ENCODE peak calls at places on chromosomes 12 and 14, in nine cellular contexts. One of them, this sample, is unnamed.
A peak's percentile ranks its signal among the peaks of the same experiment; 100 is the strongest.

GRCh38 chr14:99566390-99567354 is 37.3 kb downstream of the CCDC85C start:
- DNase-seq in mesendoderm: no peak
- DNase-seq in neural progenitor cell: no peak
- DNase-seq in left ventricle myocardium inferior: no peak
- DNase-seq in heart left ventricle: no peak
- DNase-seq in MM.1S: no peak
- DNase-seq in SK-N-SH: no peak
- DNase-seq in stomach: no peak
- DNase-seq in lower lobe of right lung: no peak
- DNase-seq in this sample: no peak

GRCh38 chr14:70052990-70053389 is 135.8 kb downstream of the SLC8A3 start:
- DNase-seq in mesendoderm: peak; percentile 49
- DNase-seq in neural progenitor cell: peak; percentile 86
- DNase-seq in left ventricle myocardium inferior: no peak
- DNase-seq in heart left ventricle: no peak
- DNase-seq in MM.1S: peak; percentile 33
- DNase-seq in SK-N-SH: no peak
- DNase-seq in stomach: no peak
- DNase-seq in lower lobe of right lung: no peak
- DNase-seq in this sample: peak; percentile 39

GRCh38 chr12:49327368-49327767 is 4.3 kb downstream of the TROAP start:
- DNase-seq in mesendoderm: no peak
- DNase-seq in neural progenitor cell: no peak
- DNase-seq in left ventricle myocardium inferior: no peak
- DNase-seq in heart left ventricle: no peak
- DNase-seq in MM.1S: no peak
- DNase-seq in SK-N-SH: no peak
- DNase-seq in stomach: no peak
- DNase-seq in lower lobe of right lung: no peak
- DNase-seq in this sample: no peak

GRCh38 chr12:2294651-2295475 is 242.1 kb downstream of the CACNA1C start:
- DNase-seq in mesendoderm: no peak
- DNase-seq in neural progenitor cell: no peak
- DNase-seq in left ventricle myocardium inferior: no peak
- DNase-seq in heart left ventricle: no peak
- DNase-seq in MM.1S: no peak
- DNase-seq in SK-N-SH: no peak
- DNase-seq in stomach: no peak
- DNase-seq in lower lobe of right lung: peak; percentile 83
- DNase-seq in this sample: no peak

GRCh38 chr12:39605996-39606395 is 13.6 kb downstream of the ABCD2 start:
- DNase-seq in mesendoderm: peak; percentile 62
- DNase-seq in neural progenitor cell: no peak
- DNase-seq in left ventricle myocardium inferior: no peak
- DNase-seq in heart left ventricle: no peak
- DNase-seq in MM.1S: no peak
- DNase-seq in SK-N-SH: no peak
- DNase-seq in stomach: no peak
- DNase-seq in lower lobe of right lung: no peak
- DNase-seq in this sample: peak; percentile 12

GRCh38 chr12:67827820-67828383 is 161.3 kb upstream of the IFNG-AS1 start:
- DNase-seq in mesendoderm: peak; percentile 78
- DNase-seq in neural progenitor cell: no peak
- DNase-seq in left ventricle myocardium inferior: no peak
- DNase-seq in heart left ventricle: peak; percentile 31
- DNase-seq in MM.1S: no peak
- DNase-seq in SK-N-SH: peak; percentile 14
- DNase-seq in stomach: no peak
- DNase-seq in lower lobe of right lung: no peak
- DNase-seq in this sample: peak; percentile 29

GRCh38 chr12:54232790-54233189 is 44.0 kb upstream of the SMUG1 start:
- DNase-seq in mesendoderm: peak; percentile 68
- DNase-seq in neural progenitor cell: no peak
- DNase-seq in left ventricle myocardium inferior: no peak
- DNase-seq in heart left ventricle: no peak
- DNase-seq in MM.1S: no peak
- DNase-seq in SK-N-SH: no peak
- DNase-seq in stomach: no peak
- DNase-seq in lower lobe of right lung: no peak
- DNase-seq in this sample: no peak

GRCh38 chr14:103719766-103720165 is 4.2 kb downstream of the ZFYVE21 start:
- DNase-seq in mesendoderm: no peak
- DNase-seq in neural progenitor cell: no peak
- DNase-seq in left ventricle myocardium inferior: no peak
- DNase-seq in heart left ventricle: no peak
- DNase-seq in MM.1S: no peak
- DNase-seq in SK-N-SH: no peak
- DNase-seq in stomach: no peak
- DNase-seq in lower lobe of right lung: no peak
- DNase-seq in this sample: peak; percentile 44

GRCh38 chr12:76201758-76202157 is 117.3 kb upstream of the NAP1L1 start:
- DNase-seq in mesendoderm: no peak
- DNase-seq in neural progenitor cell: no peak
- DNase-seq in left ventricle myocardium inferior: no peak
- DNase-seq in heart left ventricle: no peak
- DNase-seq in MM.1S: no peak
- DNase-seq in SK-N-SH: no peak
- DNase-seq in stomach: no peak
- DNase-seq in lower lobe of right lung: no peak
- DNase-seq in this sample: peak; percentile 12

DNA sequence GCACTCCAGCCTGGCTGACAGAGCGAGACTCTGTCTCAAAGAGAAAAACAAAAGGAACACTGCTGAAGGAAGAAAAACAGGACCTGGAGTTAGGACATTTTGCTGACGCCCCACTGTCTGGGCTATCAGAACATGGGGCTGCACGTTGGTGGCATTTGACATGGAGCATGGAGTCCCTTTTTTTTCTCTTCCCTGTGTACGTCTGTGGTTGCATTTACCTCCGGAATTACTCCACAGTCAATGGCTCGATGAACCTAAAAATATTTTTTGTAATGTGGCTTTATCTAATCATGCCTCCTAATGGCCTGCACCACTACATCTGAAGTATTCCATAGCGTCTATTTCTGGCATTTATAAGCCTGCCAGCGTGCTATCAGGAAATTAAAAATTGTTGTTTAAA is 30.7 kb downstream of the TESC start:
- DNase-seq in mesendoderm: no peak
- DNase-seq in neural progenitor cell: no peak
- DNase-seq in left ventricle myocardium inferior: no peak
- DNase-seq in heart left ventricle: no peak
- DNase-seq in MM.1S: no peak
- DNase-seq in SK-N-SH: no peak
- DNase-seq in stomach: no peak
- DNase-seq in lower lobe of right lung: no peak
- DNase-seq in this sample: no peak
- H3K27ac ChIP-seq in mesendoderm: no peak overlapping the region
- H3K27ac ChIP-seq in neural progenitor cell: no peak overlapping the region
- H3K27ac ChIP-seq in left ventricle myocardium inferior: peak overlapping the region; percentile 85
- H3K27ac ChIP-seq in heart left ventricle: peak overlapping the region; percentile 46
- H3K27ac ChIP-seq in MM.1S: no peak overlapping the region
- H3K27ac ChIP-seq in SK-N-SH: no peak overlapping the region
- H3K27ac ChIP-seq in stomach: no peak overlapping the region
- H3K27ac ChIP-seq in lower lobe of right lung: no peak overlapping the region
- H3K27ac ChIP-seq in this sample: no peak overlapping the region

GRCh38 chr14:67618617-67619063 is 1.1 kb upstream of the ARG2 start:
- DNase-seq in mesendoderm: peak; percentile 86
- DNase-seq in neural progenitor cell: peak; percentile 62
- DNase-seq in left ventricle myocardium inferior: no peak
- DNase-seq in heart left ventricle: no peak
- DNase-seq in MM.1S: peak; percentile 56
- DNase-seq in SK-N-SH: peak; percentile 67
- DNase-seq in stomach: no peak
- DNase-seq in lower lobe of right lung: no peak
- DNase-seq in this sample: no peak
- H3K27ac ChIP-seq in mesendoderm: no peak overlapping the region
- H3K27ac ChIP-seq in neural progenitor cell: no peak overlapping the region
- H3K27ac ChIP-seq in left ventricle myocardium inferior: peak overlapping the region; percentile 54
- H3K27ac ChIP-seq in heart left ventricle: no peak overlapping the region
- H3K27ac ChIP-seq in MM.1S: peak overlapping the region; percentile 58
- H3K27ac ChIP-seq in SK-N-SH: peak overlapping the region; percentile 65
- H3K27ac ChIP-seq in stomach: peak overlapping the region; percentile 87
- H3K27ac ChIP-seq in lower lobe of right lung: peak overlapping the region; percentile 70
- H3K27ac ChIP-seq in this sample: no peak overlapping the region

GRCh38 chr12:6279256-6279628 is 31.2 kb upstream of the PLEKHG6 start:
- DNase-seq in mesendoderm: no peak
- DNase-seq in neural progenitor cell: no peak
- DNase-seq in left ventricle myocardium inferior: no peak
- DNase-seq in heart left ventricle: no peak
- DNase-seq in MM.1S: no peak
- DNase-seq in SK-N-SH: no peak
- DNase-seq in stomach: no peak
- DNase-seq in lower lobe of right lung: peak; percentile 38
- DNase-seq in this sample: no peak

GRCh38 chr12:6280053-6280469 is 30.4 kb upstream of the PLEKHG6 start:
- DNase-seq in mesendoderm: peak; percentile 94
- DNase-seq in neural progenitor cell: no peak
- DNase-seq in left ventricle myocardium inferior: no peak
- DNase-seq in heart left ventricle: no peak
- DNase-seq in MM.1S: no peak
- DNase-seq in SK-N-SH: no peak
- DNase-seq in stomach: peak; percentile 67
- DNase-seq in lower lobe of right lung: peak; percentile 70
- DNase-seq in this sample: peak; percentile 60

GRCh38 chr12:6279631-6280030 is 30.9 kb upstream of the PLEKHG6 start:
- DNase-seq in mesendoderm: no peak
- DNase-seq in neural progenitor cell: no peak
- DNase-seq in left ventricle myocardium inferior: no peak
- DNase-seq in heart left ventricle: no peak
- DNase-seq in MM.1S: no peak
- DNase-seq in SK-N-SH: no peak
- DNase-seq in stomach: no peak
- DNase-seq in lower lobe of right lung: peak; percentile 50
- DNase-seq in this sample: no peak

GRCh38 chr12:6281081-6281809 is 29.2 kb upstream of the PLEKHG6 start:
- DNase-seq in mesendoderm: no peak
- DNase-seq in neural progenitor cell: no peak
- DNase-seq in left ventricle myocardium inferior: no peak
- DNase-seq in heart left ventricle: no peak
- DNase-seq in MM.1S: no peak
- DNase-seq in SK-N-SH: no peak
- DNase-seq in stomach: no peak
- DNase-seq in lower lobe of right lung: no peak
- DNase-seq in this sample: no peak

DNA sequence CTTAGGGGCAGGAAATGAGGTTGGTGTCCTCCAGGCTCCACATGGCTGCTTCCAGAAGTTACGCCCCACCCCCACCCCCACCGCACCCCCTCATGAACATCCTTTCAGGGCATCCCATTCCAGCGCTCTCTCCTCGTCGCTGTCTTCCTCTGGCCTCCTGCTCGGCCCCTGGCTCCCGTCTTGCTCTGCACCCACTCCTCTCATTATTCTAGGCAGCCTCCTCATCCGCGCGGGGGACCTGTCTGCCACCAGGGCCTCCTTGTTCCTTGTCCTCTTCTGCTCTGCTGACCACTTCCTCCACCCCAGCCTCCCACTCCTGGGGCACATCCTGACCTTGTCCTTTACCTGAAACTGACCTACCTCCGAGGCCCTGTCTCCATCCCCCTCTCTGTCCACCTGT is 29.8 kb upstream of the PLEKHG6 start:
- DNase-seq in mesendoderm: no peak
- DNase-seq in neural progenitor cell: no peak
- DNase-seq in left ventricle myocardium inferior: no peak
- DNase-seq in heart left ventricle: no peak
- DNase-seq in MM.1S: no peak
- DNase-seq in SK-N-SH: no peak
- DNase-seq in stomach: no peak
- DNase-seq in lower lobe of right lung: peak; percentile 42
- DNase-seq in this sample: no peak
- H3K27ac ChIP-seq in mesendoderm: peak overlapping the region; percentile 11
- H3K27ac ChIP-seq in neural progenitor cell: no peak overlapping the region
- H3K27ac ChIP-seq in left ventricle myocardium inferior: peak overlapping the region; percentile 91
- H3K27ac ChIP-seq in heart left ventricle: no peak overlapping the region
- H3K27ac ChIP-seq in MM.1S: no peak overlapping the region
- H3K27ac ChIP-seq in SK-N-SH: peak overlapping the region; percentile 88
- H3K27ac ChIP-seq in stomach: peak overlapping the region; percentile 96
- H3K27ac ChIP-seq in lower lobe of right lung: peak overlapping the region; percentile 63
- H3K27ac ChIP-seq in this sample: no peak overlapping the region

GRCh38 chr12:111426341-111427185 is 20.8 kb downstream of the SH2B3 start:
- DNase-seq in mesendoderm: no peak
- DNase-seq in neural progenitor cell: no peak
- DNase-seq in left ventricle myocardium inferior: no peak
- DNase-seq in heart left ventricle: peak; percentile 11
- DNase-seq in MM.1S: no peak
- DNase-seq in SK-N-SH: no peak
- DNase-seq in stomach: no peak
- DNase-seq in lower lobe of right lung: no peak
- DNase-seq in this sample: no peak

GRCh38 chr12:111427417-111428074 is 21.8 kb downstream of the SH2B3 start:
- DNase-seq in mesendoderm: no peak
- DNase-seq in neural progenitor cell: no peak
- DNase-seq in left ventricle myocardium inferior: no peak
- DNase-seq in heart left ventricle: peak; percentile 24
- DNase-seq in MM.1S: no peak
- DNase-seq in SK-N-SH: no peak
- DNase-seq in stomach: no peak
- DNase-seq in lower lobe of right lung: no peak
- DNase-seq in this sample: no peak

GRCh38 chr12:111425655-111426054 is 19.9 kb downstream of the SH2B3 start:
- DNase-seq in mesendoderm: no peak
- DNase-seq in neural progenitor cell: no peak
- DNase-seq in left ventricle myocardium inferior: no peak
- DNase-seq in heart left ventricle: peak; percentile 79
- DNase-seq in MM.1S: no peak
- DNase-seq in SK-N-SH: no peak
- DNase-seq in stomach: no peak
- DNase-seq in lower lobe of right lung: no peak
- DNase-seq in this sample: no peak

GRCh38 chr12:111424793-111425251 is 19.1 kb downstream of the SH2B3 start:
- DNase-seq in mesendoderm: peak; percentile 58
- DNase-seq in neural progenitor cell: peak; percentile 53
- DNase-seq in left ventricle myocardium inferior: no peak
- DNase-seq in heart left ventricle: no peak
- DNase-seq in MM.1S: no peak
- DNase-seq in SK-N-SH: no peak
- DNase-seq in stomach: no peak
- DNase-seq in lower lobe of right lung: no peak
- DNase-seq in this sample: no peak

GRCh38 chr12:111424189-111424792 is 18.6 kb downstream of the SH2B3 start:
- DNase-seq in mesendoderm: no peak
- DNase-seq in neural progenitor cell: no peak
- DNase-seq in left ventricle myocardium inferior: no peak
- DNase-seq in heart left ventricle: peak; percentile 67
- DNase-seq in MM.1S: no peak
- DNase-seq in SK-N-SH: no peak
- DNase-seq in stomach: no peak
- DNase-seq in lower lobe of right lung: no peak
- DNase-seq in this sample: no peak
- H3K27ac ChIP-seq in mesendoderm: no peak overlapping the region
- H3K27ac ChIP-seq in neural progenitor cell: no peak overlapping the region
- H3K27ac ChIP-seq in left ventricle myocardium inferior: peak overlapping the region; percentile 97
- H3K27ac ChIP-seq in heart left ventricle: peak overlapping the region; percentile 87
- H3K27ac ChIP-seq in MM.1S: no peak overlapping the region
- H3K27ac ChIP-seq in SK-N-SH: no peak overlapping the region
- H3K27ac ChIP-seq in stomach: no peak overlapping the region
- H3K27ac ChIP-seq in lower lobe of right lung: peak overlapping the region; percentile 41
- H3K27ac ChIP-seq in this sample: no peak overlapping the region

GRCh38 chr12:74538491-74539258 is 1.0 kb downstream of the ATXN7L3B start:
- DNase-seq in mesendoderm: peak; percentile 33
- DNase-seq in neural progenitor cell: no peak
- DNase-seq in left ventricle myocardium inferior: no peak
- DNase-seq in heart left ventricle: no peak
- DNase-seq in MM.1S: peak; percentile 60
- DNase-seq in SK-N-SH: peak; percentile 11
- DNase-seq in stomach: no peak
- DNase-seq in lower lobe of right lung: no peak
- DNase-seq in this sample: peak; percentile 15
- H3K27ac ChIP-seq in mesendoderm: no peak overlapping the region
- H3K27ac ChIP-seq in neural progenitor cell: peak overlapping the region; percentile 97
- H3K27ac ChIP-seq in left ventricle myocardium inferior: peak overlapping the region; percentile 91
- H3K27ac ChIP-seq in heart left ventricle: peak overlapping the region; percentile 90
- H3K27ac ChIP-seq in MM.1S: peak overlapping the region; percentile 89
- H3K27ac ChIP-seq in SK-N-SH: peak overlapping the region; percentile 95
- H3K27ac ChIP-seq in stomach: peak overlapping the region; percentile 94
- H3K27ac ChIP-seq in lower lobe of right lung: peak overlapping the region; percentile 96
- H3K27ac ChIP-seq in this sample: peak overlapping the region; percentile 93